ENCODE peak calls at places on chromosomes 12 and 14, in four cellular contexts. M, E, C and Y are unnamed samples. For H3K4me1, the result is how much of the 10 kb centered on the place peaks cover.

GRCh38 chr12:129607756-129608155 is 296.1 kb downstream of the TMEM132D start:
- DNase-seq in C (no peak), M (no peak), E (no peak), Y (no peak)

GRCh38 chr14:101408077-101408831 is 153.0 kb upstream of the DIO3 start:
- DNase-seq in M (no peak), C (no peak), E (no peak), Y (no peak)

GRCh38 chr14:75861161-75861621 is 120.6 kb downstream of the TGFB3 start:
- DNase-seq in M (no peak), C (no peak), E (no peak), Y (no peak)

GRCh38 chr14:24389266-24389855 is 9.4 kb upstream of the NYNRIN start:
- DNase-seq in M (no peak), C (no peak), E (no peak), Y (no peak)

GRCh38 chr12:58668831-58669230 is 251.5 kb downstream of the LRIG3 start:
- DNase-seq in C (no peak), M (no peak), E (no peak), Y (no peak)

GRCh38 chr14:21711360-21711961 is 37.8 kb upstream of the OR4E1 start:
- DNase-seq in E (no peak), M (peak), C (no peak), Y (no peak)

GRCh38 chr12:112901271-112901670 is 5.5 kb upstream of the OAS1 start:
- DNase-seq in M (no peak), C (no peak), E (peak), Y (no peak)

GRCh38 chr12:109291531-109292341 is 17.3 kb downstream of the FOXN4 start:
- DNase-seq in E (no peak), M (peak), C (no peak), Y (no peak)

GRCh38 chr14:91586451-91586850 is 76.3 kb upstream of the PPP4R3A start:
- DNase-seq in M (no peak), E (no peak), C (no peak), Y (no peak)

GRCh38 chr12:25362646-25363045 is 111.9 kb upstream of the KRAS start:
- DNase-seq in E (no peak), C (no peak), M (no peak), Y (no peak)

GRCh38 chr12:51911788-51912711 is 4.7 kb downstream of the ACVRL1 start:
- DNase-seq in E (peak), M (no peak), C (no peak), Y (peak)

GRCh38 chr14:100706860-100707259 is 19.8 kb upstream of the DLK1 start:
- DNase-seq in E (no peak), C (no peak), M (no peak), Y (no peak)

GRCh38 chr14:89254201-89254919 is 162.7 kb downstream of the FOXN3 start:
- DNase-seq in M (no peak), E (no peak), C (no peak), Y (no peak)

GRCh38 chr12:56522486-56523193 is 1.0 kb downstream of the RBMS2 start:
- DNase-seq in E (no peak), M (no peak), C (no peak), Y (no peak)

GRCh38 chr14:93042968-93043940 is 72.5 kb downstream of the ITPK1 start:
- DNase-seq in E (peak), M (peak), C (peak), Y (peak)

GRCh38 chr12:121992059-121992879 is 29.4 kb upstream of the BCL7A start:
- DNase-seq in E (no peak), C (peak), M (no peak), Y (peak)

GRCh38 chr14:95282354-95282985 is 37.2 kb downstream of the CLMN start:
- DNase-seq in C (no peak), E (no peak), M (no peak), Y (no peak)

GRCh38 chr12:112116232-112117060 is 7.9 kb upstream of the NAA25 start:
- DNase-seq in C (peak), M (peak), E (peak), Y (peak)

GRCh38 chr12:76470028-76470939 is 89.3 kb downstream of the OSBPL8 start:
- DNase-seq in M (no peak), E (no peak), C (no peak), Y (no peak)

GRCh38 chr14:58167057-58167456 is 15.0 kb upstream of the ARMH4 start:
- DNase-seq in E (no peak), M (no peak), C (no peak), Y (no peak)

GRCh38 chr14:101997429-101998336 is 33.3 kb downstream of the DYNC1H1 start:
- DNase-seq in M (no peak), E (no peak), C (no peak), Y (no peak)

GRCh38 chr12:113180333-113180732 is 4.9 kb downstream of the DDX54 start:
- DNase-seq in C (no peak), E (no peak), M (no peak), Y (no peak)

GRCh38 chr14:102993523-102993922 is 63.8 kb downstream of the CDC42BPB start:
- DNase-seq in C (no peak), E (peak), M (no peak), Y (no peak)

GRCh38 chr12:102484017-102484731 is 3.8 kb upstream of the IGF1 start:
- DNase-seq in E (no peak), M (peak), C (no peak), Y (peak)

GRCh38 chr14:93128785-93129459 is 13.2 kb upstream of the ITPK1 start:
- DNase-seq in E (no peak), C (no peak), M (no peak), Y (no peak)

GRCh38 chr12:55932546-55932919 is 1.6 kb downstream of the DGKA start:
- DNase-seq in E (no peak), M (peak), C (no peak), Y (no peak)

GRCh38 chr12:24045816-24046257 is 96.4 kb upstream of the SOX5 start:
- DNase-seq in C (no peak), M (no peak), E (peak), Y (no peak)

GRCh38 chr12:108542320-108542719 is 18.7 kb downstream of the SART3 start:
- DNase-seq in M (no peak), E (no peak), C (no peak), Y (no peak)

GRCh38 chr14:73234029-73234428 is 3.3 kb upstream of the PAPLN start:
- DNase-seq in M (no peak), C (no peak), E (no peak), Y (no peak)

GRCh38 chr14:73230051-73230450 is 7.3 kb upstream of the PAPLN start:
- DNase-seq in M (no peak), C (no peak), E (no peak), Y (no peak)

GRCh38 chr14:73233564-73233963 is 3.7 kb upstream of the PAPLN start:
- DNase-seq in M (no peak), E (no peak), C (no peak), Y (no peak)

GRCh38 chr14:73232984-73233383 is 4.3 kb upstream of the PAPLN start:
- DNase-seq in M (no peak), C (no peak), E (no peak), Y (no peak)

DNA sequence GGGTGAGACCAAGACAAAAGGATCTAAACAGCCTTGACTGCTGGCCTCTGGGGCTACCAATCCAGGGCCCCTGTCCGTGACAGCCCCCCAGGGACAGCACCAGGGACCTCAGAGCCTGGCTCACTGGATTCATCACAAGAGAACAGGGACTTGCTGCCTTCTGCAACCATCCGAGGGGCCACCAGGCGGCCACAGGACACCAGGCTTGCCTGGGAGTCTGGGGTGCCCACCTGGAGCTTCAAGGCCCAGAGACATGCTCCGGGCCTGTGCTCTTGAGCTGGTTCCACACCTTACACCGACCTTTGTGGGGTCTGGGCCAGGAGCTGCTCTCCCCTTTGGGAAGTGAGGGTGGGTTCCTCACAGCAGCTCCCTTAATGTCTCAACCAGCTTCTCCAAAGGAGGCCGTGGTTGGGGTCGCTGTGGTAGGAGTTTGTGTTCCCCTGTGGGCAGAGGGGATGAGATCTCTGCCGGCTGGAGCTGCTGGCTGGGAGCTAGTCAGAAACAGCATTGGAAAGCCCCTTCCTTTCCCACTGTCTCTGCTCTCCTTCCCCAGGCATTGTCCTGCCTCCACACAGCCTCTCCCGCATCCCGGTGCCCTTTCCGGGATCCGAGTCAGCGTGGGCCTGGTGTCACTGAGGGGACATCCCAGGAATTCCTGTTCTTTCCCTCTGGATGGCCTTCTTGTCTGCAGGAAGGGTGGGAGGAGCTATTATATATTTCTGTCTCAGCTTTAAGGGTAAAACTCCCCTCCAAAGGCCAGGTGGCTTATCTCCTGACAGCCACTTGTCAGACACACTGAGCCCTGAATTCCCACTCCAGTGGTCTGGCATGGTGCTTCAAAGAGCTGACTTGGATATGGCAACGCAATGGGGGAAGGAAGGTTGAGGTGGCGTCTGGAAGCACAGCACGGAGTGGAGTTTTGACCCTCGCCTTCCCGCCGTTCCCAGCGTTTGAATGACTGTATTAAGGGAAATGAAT is 5.1 kb upstream of the PAPLN start:
- DNase-seq in C (no peak), M (no peak), E (no peak), Y (peak)
- TF ChIP-seq CTCF in C (no peak), M (no peak), E (no peak), Y (peak)

GRCh38 chr14:104681689-104682074 is 7.7 kb upstream of the INF2 start:
- DNase-seq in C (peak), M (peak), E (peak), Y (peak)

GRCh38 chr14:104680806-104681688 is 8.4 kb upstream of the INF2 start:
- DNase-seq in M (peak), E (peak), C (peak), Y (peak)

GRCh38 chr14:104683653-104684448 is 5.6 kb upstream of the INF2 start:
- DNase-seq in M (no peak), C (no peak), E (no peak), Y (peak)

GRCh38 chr14:104680056-104680805 is 9.2 kb upstream of the INF2 start:
- DNase-seq in C (no peak), M (peak), E (peak), Y (peak)

GRCh38 chr14:104682107-104682593 is 7.3 kb upstream of the INF2 start:
- DNase-seq in C (no peak), M (peak), E (no peak), Y (peak)
- H3K4me3 ChIP-seq in C (peak), M (no peak), E (no peak), Y (peak)

GRCh38 chr12:12818693-12819092 is 5.5 kb downstream of the DDX47 start:
- DNase-seq in E (no peak), M (no peak), C (no peak), Y (no peak)
- H3K4me1 ChIP-seq in E (under half), M (under half), C (under half), Y (under half)

GRCh38 chr12:45745861-45746277 is 16.4 kb downstream of the ARID2 start:
- DNase-seq in M (no peak), C (no peak), E (no peak), Y (no peak)
- TF ChIP-seq CTCF in M (peak), C (no peak), E (peak), Y (peak)

DNA sequence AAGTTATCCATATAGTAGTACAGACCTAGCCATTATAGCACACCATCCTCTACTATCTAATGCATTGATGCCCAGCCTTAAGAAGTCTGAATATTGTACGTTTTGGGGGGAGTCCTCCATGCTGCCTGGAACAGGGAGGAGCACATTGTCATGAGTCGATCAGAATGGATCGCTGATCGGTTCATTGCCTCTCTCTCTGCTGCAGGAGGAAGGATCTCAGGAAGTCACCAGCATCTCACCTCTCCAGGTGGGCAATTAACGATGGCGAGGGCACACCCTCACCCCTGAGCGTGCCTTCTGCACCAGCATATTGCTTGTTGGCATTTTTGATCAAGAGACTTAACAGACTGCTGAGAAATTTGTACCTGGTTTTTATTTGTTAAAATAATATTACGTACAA is 11.5 kb downstream of the CCND2 start:
- DNase-seq in C (no peak), E (no peak), M (no peak), Y (no peak)
- H3K4me3 ChIP-seq in C (no peak), E (no peak), M (no peak), Y (no peak)